ENCODE peak calls at places on chromosomes 2 and 18, in five cellular contexts. J, S, F, E and I are unnamed samples. For H3K4me1, the result is how much of the 10 kb centered on the place peaks cover.

GRCh38 chr18:12023375-12023774 is 42.1 kb downstream of the IMPA2 start:
- DNase-seq in J (no peak), S (no peak), F (no peak), E (no peak), I (no peak)

GRCh38 chr2:25894135-25894830 is 16.0 kb upstream of the ASXL2 start:
- DNase-seq in J (no peak), S (no peak), F (no peak), E (no peak), I (no peak)

GRCh38 chr2:237177986-237178385 is 92.3 kb downstream of the COPS8 start:
- DNase-seq in J (no peak), S (no peak), F (no peak), E (no peak), I (no peak)

GRCh38 chr18:58714259-58714658 is 43.0 kb downstream of the MALT1 start:
- DNase-seq in J (no peak), S (no peak), F (no peak), E (no peak), I (no peak)

GRCh38 chr18:79682896-79683625 is 3.5 kb downstream of the CTDP1 start:
- DNase-seq in J (no peak), S (no peak), F (no peak), E (no peak), I (no peak)

GRCh38 chr18:2303517-2304238 is 267.6 kb downstream of the METTL4 start:
- DNase-seq in J (peak), S (no peak), F (no peak), E (no peak), I (no peak)

GRCh38 chr2:675982-676646 is 1.1 kb downstream of the TMEM18 start:
- DNase-seq in J (peak), S (peak), F (peak), E (no peak), I (peak)

GRCh38 chr2:131646669-131647297 is 119.1 kb downstream of the CCDC74A start:
- DNase-seq in J (no peak), S (no peak), F (no peak), E (no peak), I (no peak)

GRCh38 chr18:3054214-3054613 is 41.3 kb upstream of the LPIN2 start:
- DNase-seq in J (no peak), S (no peak), F (no peak), E (no peak), I (no peak)

DNA sequence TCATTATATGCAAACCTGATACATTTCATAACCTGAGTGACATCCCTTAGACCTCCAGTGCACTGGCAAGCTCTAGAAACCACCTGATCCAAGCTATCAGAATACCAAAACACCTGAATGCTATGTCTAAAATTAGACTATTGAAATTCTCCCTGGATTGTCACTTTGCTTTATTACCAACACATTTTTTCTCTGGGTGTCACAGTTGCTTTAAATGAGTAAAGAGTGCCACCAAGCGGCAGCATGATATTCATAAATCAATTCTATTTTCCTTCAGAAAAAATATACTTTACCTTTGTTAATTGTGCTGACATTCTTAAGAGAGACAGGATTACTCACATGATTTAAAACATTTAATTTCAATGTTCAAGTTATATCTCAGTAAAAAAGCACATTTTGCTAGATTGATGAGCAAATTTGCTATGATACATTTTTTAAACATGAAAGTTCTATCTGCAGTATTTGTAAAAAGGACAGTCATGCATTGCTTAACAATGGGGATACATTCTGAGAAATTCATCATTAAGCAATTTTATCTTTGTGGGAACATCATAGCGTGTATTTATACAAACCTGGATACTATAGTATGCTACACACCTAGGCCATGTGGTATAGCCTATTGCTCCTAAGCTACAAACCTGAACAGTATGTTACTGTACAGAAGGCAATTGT is 338.4 kb upstream of the SLC39A10 start:
- DNase-seq in J (peak), S (peak), F (peak), E (peak), I (peak)
- H3K4me3 ChIP-seq in J (no peak), S (no peak), F (no peak), E (no peak), I (no peak)

DNA sequence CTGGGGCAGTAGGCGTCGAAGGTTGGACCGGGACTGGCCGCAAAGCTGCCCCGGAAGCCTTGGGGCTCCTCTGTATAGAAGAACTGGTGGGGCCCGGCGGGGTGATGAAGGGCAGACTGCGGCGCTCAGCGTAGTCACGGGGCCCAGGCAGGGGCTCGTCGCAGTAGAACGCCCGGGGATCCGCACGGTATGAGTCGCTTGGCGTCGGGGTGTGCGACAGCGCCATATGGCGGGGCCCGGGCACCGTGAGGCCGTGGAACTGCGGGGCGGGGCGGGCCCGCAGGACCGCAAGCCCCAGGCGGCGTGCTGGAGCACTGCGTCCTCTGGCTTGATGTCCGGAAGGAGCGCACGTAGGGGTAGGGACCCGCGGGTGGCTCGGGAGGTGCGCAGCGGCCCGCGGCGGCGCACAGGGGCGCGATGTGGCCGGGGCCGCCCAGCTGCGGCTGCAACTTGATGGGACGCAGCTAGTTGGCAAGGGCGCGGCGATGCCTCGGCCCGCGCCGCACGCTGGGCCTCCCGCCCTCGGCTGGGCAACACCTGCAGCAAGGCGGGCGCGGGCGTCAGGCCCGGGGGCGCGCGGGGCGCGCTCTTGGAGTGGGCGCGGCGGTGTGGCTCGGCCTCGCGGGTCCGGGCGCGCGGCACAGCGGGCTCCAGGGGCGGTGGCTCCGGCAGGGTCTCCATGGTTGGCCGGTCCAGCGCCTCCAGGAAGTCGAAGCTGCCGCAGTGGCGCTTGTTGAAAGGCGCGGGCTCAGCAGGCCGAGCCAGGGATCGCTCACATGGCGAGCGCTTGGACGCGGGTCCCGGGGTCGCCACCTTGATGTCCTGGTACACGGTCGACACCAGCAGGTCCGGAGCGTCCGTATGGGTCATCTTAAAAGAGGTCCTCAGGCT is 251.4 kb downstream of the ANKRD30B start:
- DNase-seq in J (no peak), S (no peak), F (no peak), E (no peak), I (no peak)
- H3K4me1 ChIP-seq in J (under half), S (under half), F (under half), E (under half), I (under half)

GRCh38 chr2:126930970-126931590 is 32.4 kb downstream of the TEX51 start:
- DNase-seq in J (no peak), S (no peak), F (no peak), E (no peak), I (no peak)
- H3K9ac ChIP-seq in J (no peak), S (no peak), F (no peak), E (no peak), I (no peak)

DNA sequence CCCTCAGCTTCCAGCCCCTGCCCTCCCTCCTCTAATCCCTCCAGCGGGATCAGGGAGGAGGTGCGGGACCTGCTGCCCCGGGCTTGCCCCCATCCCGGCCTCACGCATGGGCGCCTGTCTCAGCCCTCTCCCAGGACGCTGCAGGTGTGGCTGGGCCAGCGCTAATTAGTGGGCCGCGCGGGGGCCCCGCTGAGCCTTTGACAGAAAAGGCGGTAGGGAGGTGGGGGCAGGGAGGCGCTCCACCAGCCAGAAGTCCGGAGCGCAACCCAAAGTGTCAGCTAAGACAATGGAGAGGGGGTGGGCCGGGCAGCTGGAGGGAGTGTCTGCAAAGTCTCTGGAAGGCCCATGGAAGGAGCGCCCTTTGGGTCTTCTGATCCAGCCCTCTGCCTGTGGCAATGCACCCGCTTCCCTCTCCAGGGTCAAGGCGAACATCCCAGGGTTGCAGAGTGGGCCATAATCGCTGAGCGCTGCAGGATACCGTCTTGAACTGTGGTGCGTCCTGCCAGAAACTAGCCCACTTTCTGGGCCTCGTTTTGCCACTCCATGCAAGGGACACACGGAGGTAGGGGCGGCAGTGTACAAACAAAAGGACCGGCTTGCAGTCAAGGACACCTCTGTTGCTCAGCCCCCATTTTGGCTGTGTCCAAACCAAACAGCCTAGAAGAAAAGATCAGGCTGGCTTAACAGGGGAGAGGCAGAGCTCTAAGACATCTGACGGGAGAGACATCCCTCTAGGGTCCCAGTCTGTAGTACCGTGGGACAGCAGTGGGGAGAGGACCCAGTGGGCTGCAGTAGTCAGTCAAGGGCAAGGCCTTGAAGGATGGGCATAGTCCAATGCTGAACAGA is 3.5 kb downstream of the ATP6V1B1 start:
- DNase-seq in J (no peak), S (peak), F (peak), E (no peak), I (no peak)
- H3K4me3 ChIP-seq in J (no peak), S (no peak), F (peak), E (no peak), I (no peak)

GRCh38 chr18:78178812-78179211 is 800.8 kb upstream of the SALL3 start:
- DNase-seq in J (no peak), S (no peak), F (no peak), E (no peak), I (no peak)
- H3K4me1 ChIP-seq in J (under half), S (under half), F (under half), E (under half), I (under half)

GRCh38 chr18:33578371-33579146 is 540 bp downstream of the ASXL3 start:
- DNase-seq in J (peak), S (no peak), F (peak), E (no peak), I (no peak)
- H3K9ac ChIP-seq in J (no peak), S (no peak), F (peak), E (no peak), I (no peak)

GRCh38 chr18:43312891-43313290 is 35.6 kb upstream of the SYT4 start:
- DNase-seq in J (no peak), S (no peak), F (no peak), E (no peak), I (no peak)
- H3K4me3 ChIP-seq in J (no peak), S (no peak), F (no peak), E (no peak), I (no peak)

GRCh38 chr18:63264871-63265270 is 54.7 kb downstream of the BCL2 start:
- DNase-seq in J (no peak), S (no peak), F (no peak), E (no peak), I (no peak)
- H3K4me1 ChIP-seq in J (under half), S (under half), F (under half), E (under half), I (under half)

DNA sequence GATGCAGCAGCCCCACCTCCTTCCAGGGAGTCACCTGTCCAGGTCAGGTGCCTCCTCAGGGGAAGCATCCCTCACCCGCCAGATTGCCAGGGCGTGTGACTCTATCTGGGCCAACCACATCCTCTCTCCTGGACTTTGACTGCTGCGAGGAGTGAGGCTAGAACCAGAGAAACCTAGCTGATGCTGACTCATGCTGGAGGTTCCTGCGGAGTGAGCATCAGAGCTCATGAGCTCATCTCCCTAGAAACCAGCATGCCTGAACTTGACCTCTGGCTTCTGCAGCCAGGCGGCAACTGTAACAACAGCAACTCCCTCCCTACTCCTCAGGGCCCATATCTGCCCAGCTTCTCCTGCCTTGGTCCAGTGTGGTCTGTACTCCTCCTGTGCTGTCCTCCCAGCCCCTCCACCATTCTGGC is 28.3 kb upstream of the NT5DC4 start:
- DNase-seq in J (peak), S (peak), F (no peak), E (peak), I (peak)
- H3K9ac ChIP-seq in J (no peak), S (peak), F (no peak), E (peak), I (no peak)

DNA sequence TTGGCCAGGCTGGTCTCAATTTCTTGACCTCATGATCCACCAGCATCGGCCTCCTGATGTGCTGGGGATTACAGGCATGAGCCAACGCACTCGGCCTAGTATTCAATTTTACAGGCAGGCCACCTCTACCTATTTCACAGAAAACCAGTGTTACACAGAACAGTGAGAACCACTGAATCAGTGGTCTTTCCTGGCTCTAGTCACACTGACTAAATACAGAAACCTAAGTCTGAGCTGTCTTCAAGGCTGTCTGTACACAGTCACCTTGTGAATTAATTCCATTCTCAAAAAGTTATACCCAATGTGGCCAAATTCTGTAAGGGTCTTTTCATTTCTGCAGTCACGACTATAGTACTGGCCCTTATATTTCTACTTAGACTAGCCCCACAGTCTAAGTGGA is 3.5 kb downstream of the RNF149 start:
- DNase-seq in J (no peak), S (no peak), F (no peak), E (no peak), I (no peak)
- H3K4me3 ChIP-seq in J (peak), S (no peak), F (no peak), E (no peak), I (peak)